ENCODE peak calls at places on chromosomes 2 and 18, in ten cellular contexts. B is endothelial cell of umbilical vein, N is GM23338, W is neural progenitor cell, E is BJ, C is brain microvascular endothelial cell, Z is pancreas, Y is GM13977, M is K562, Q is neural crest cell. T is an unnamed sample.
A peak's percentile ranks its signal among the peaks of the same experiment; 100 is the strongest.

GRCh38 chr2:37560863-37561614 is 110.4 kb downstream of the CDC42EP3 start:
- DNase-seq in B (no peak), N (no peak), W (no peak), E (no peak), C (no peak), Z (no peak), Y (no peak), M (no peak), Q (no peak), T (no peak)

GRCh38 chr2:95315801-95316411 is 18.8 kb downstream of the KCNIP3 start:
- DNase-seq in B (no peak), N (no peak), W (no peak), E (peak; percentile 62), C (peak; percentile 25), Z (no peak), Y (no peak), M (no peak), Q (no peak), T (no peak)

GRCh38 chr2:205070889-205071288 is 525.6 kb downstream of the PARD3B start:
- DNase-seq in B (no peak), N (no peak), W (no peak), E (no peak), C (no peak), Z (no peak), Y (no peak), M (no peak), Q (no peak), T (no peak)

GRCh38 chr18:79581406-79581805 is 98.2 kb upstream of the CTDP1 start:
- DNase-seq in B (no peak), N (no peak), W (no peak), E (no peak), C (no peak), Z (no peak), Y (no peak), M (no peak), Q (no peak), T (no peak)

GRCh38 chr2:231348173-231348572 is 47.3 kb upstream of the B3GNT7 start:
- DNase-seq in B (no peak), N (no peak), W (no peak), E (peak; percentile 9), C (no peak), Z (no peak), Y (no peak), M (no peak), Q (no peak), T (no peak)

GRCh38 chr2:64225491-64225890 is 81.3 kb upstream of the PELI1 start:
- DNase-seq in B (no peak), N (no peak), W (no peak), E (no peak), C (peak; percentile 42), Z (no peak), Y (no peak), M (no peak), Q (no peak), T (no peak)

GRCh38 chr2:29923110-29923721 is 1.8 kb upstream of the ALK start:
- DNase-seq in B (peak; percentile 33), N (peak; percentile 87), W (peak; percentile 87), E (no peak), C (peak; percentile 62), Z (peak; percentile 64), Y (peak; percentile 79), M (peak; percentile 68), Q (peak; percentile 61), T (peak; percentile 30)

GRCh38 chr18:9413586-9413985 is 61.7 kb upstream of the RALBP1 start:
- DNase-seq in B (peak; percentile 36), N (no peak), W (no peak), E (no peak), C (peak; percentile 92), Z (no peak), Y (no peak), M (no peak), Q (no peak), T (no peak)

GRCh38 chr2:190088917-190089316 is 26.4 kb upstream of the MSTN start:
- DNase-seq in B (peak; percentile 72), N (peak; percentile 83), W (peak; percentile 82), E (peak; percentile 9), C (peak; percentile 67), Z (peak; percentile 52), Y (peak; percentile 39), M (peak; percentile 29), Q (peak; percentile 48), T (no peak)

GRCh38 chr2:56287974-56288373 is 104.2 kb downstream of the CCDC85A start:
- DNase-seq in B (peak; percentile 20), N (no peak), W (no peak), E (no peak), C (no peak), Z (no peak), Y (no peak), M (no peak), Q (no peak), T (no peak)

GRCh38 chr2:52431352-52431760 is 1336.2 kb upstream of the CHAC2 start:
- DNase-seq in B (no peak), N (no peak), W (no peak), E (no peak), C (no peak), Z (no peak), Y (no peak), M (no peak), Q (no peak), T (no peak)

GRCh38 chr2:163191372-163191771 is 352.8 kb upstream of the KCNH7 start:
- DNase-seq in B (peak; percentile 64), N (peak; percentile 69), W (peak; percentile 62), E (no peak), C (peak; percentile 39), Z (peak; percentile 10), Y (peak; percentile 14), M (no peak), Q (peak; percentile 18), T (no peak)

GRCh38 chr2:153543639-153544071 is 65.1 kb upstream of the RPRM start:
- DNase-seq in B (no peak), N (peak; percentile 41), W (peak; percentile 26), E (no peak), C (no peak), Z (no peak), Y (peak; percentile 19), M (no peak), Q (no peak), T (no peak)

GRCh38 chr2:167140767-167141166 is 252.5 kb downstream of the XIRP2 start:
- DNase-seq in B (peak; percentile 86), N (no peak), W (no peak), E (peak; percentile 94), C (peak; percentile 99), Z (peak; percentile 34), Y (no peak), M (no peak), Q (no peak), T (no peak)

GRCh38 chr18:76528477-76529432 is 33.7 kb upstream of the ZNF516 start:
- DNase-seq in B (no peak), N (peak; percentile 48), W (peak; percentile 40), E (no peak), C (peak; percentile 31), Z (peak; percentile 23), Y (no peak), M (no peak), Q (peak; percentile 14), T (no peak)

GRCh38 chr2:204625135-204625534 is 79.9 kb downstream of the PARD3B start:
- DNase-seq in B (peak; percentile 22), N (peak; percentile 6), W (peak; percentile 10), E (no peak), C (no peak), Z (no peak), Y (no peak), M (no peak), Q (no peak), T (no peak)

GRCh38 chr2:18311413-18311812 is 249.0 kb downstream of the RDH14 start:
- DNase-seq in B (no peak), N (no peak), W (no peak), E (peak; percentile 95), C (no peak), Z (no peak), Y (no peak), M (no peak), Q (no peak), T (no peak)

GRCh38 chr18:1296237-1296636 is 391.6 kb downstream of the ADCYAP1 start:
- DNase-seq in B (no peak), N (peak; percentile 21), W (no peak), E (no peak), C (no peak), Z (no peak), Y (no peak), M (no peak), Q (no peak), T (no peak)
- TF ChIP-seq CTCF in B (no peak), N (no peak), W (no peak), E (no peak), C (no peak), Z (no peak), Y (no peak), M (no peak), Q (no peak), T (no peak)

DNA sequence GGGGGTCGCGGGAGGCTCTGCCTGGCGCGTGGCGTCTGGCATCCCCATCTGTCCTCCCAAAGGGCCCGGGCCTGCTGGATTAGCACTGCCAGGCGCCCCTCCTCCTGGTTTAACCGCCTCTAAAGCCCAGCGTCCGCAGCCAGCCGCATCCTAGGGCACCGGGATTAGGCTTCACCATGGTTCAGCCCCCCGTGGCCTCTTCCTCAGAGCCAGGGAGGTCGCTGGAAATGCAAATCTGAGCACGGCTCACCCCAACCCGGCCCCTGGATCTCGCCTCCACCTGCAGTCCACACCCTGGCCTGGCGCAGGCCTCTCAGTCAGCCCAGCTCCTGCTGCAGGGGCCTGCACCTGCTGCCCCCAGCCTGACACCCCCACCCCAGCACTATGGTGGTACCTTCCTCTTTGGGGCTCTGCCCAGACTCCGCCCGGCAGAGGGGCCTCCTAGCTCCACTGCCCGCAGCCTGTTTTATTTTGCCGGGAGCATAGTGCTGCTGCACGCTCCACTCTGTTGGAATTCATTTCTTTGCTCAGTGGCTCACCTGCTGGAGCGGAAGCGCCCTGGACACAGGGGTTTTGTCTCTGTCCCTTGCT is 13.2 kb downstream of the PRELID3A start:
- DNase-seq in B (no peak), N (peak; percentile 87), W (peak; percentile 90), E (no peak), C (no peak), Z (no peak), Y (peak; percentile 48), M (no peak), Q (peak; percentile 43), T (peak; percentile 64)
- TF ChIP-seq CTCF in B (no peak), N (no peak), W (no peak), E (no peak), C (no peak), Z (no peak), Y (no peak), M (no peak), Q (no peak), T (no peak)

DNA sequence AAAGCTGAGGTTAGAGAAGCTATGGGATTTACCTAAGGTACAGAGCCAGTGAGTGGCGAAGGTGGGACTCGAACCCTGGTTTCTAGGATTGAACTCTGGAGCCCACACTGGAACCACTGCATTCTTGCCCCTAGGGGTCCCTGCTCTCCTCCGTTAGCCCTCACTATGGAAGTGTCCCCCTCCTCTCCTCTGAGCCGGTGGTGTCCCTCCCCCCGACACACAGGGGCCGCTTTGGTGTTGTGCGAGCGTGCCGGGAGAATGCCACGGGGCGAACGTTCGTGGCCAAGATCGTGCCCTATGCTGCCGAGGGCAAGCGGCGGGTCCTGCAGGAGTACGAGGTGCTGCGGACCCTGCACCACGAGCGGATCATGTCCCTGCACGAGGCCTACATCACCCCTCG is 8.5 kb upstream of the GMPPA start:
- DNase-seq in B (no peak), N (peak; percentile 82), W (no peak), E (no peak), C (no peak), Z (no peak), Y (no peak), M (peak; percentile 24), Q (no peak), T (no peak)
- TF ChIP-seq CTCF in B (no peak), N (peak; percentile 78), W (peak; percentile 33), E (no peak), C (peak; percentile 14), Z (no peak), Y (no peak), M (no peak), Q (no peak), T (no peak)

GRCh38 chr18:31954349-31954748 is 11.4 kb upstream of the TRAPPC8 start:
- DNase-seq in B (no peak), N (no peak), W (no peak), E (no peak), C (peak; percentile 33), Z (no peak), Y (no peak), M (no peak), Q (no peak), T (no peak)
- TF ChIP-seq CTCF in B (no peak), N (no peak), W (no peak), E (no peak), C (no peak), Z (no peak), Y (no peak), M (no peak), Q (no peak), T (no peak)